ENCODE peak calls at places on chromosomes 5 and 9, in seven cellular contexts. S is H1, J is mucosa of descending colon, A is cardiac fibroblast, D is GM20000, Z is WTC11, H is upper lobe of left lung. O is an unnamed sample.

GRCh38 chr5:127320032-127320945 is 29.7 kb downstream of the MEGF10 start:
- DNase-seq in Z (no peak), J (no peak), D (no peak), A (no peak), H (no peak), S (no peak), O (no peak)

GRCh38 chr9:9942764-9943424 is 669.9 kb downstream of the PTPRD start:
- DNase-seq in D (peak), A (peak), J (no peak), Z (peak), H (no peak), S (peak), O (peak)

GRCh38 chr5:153965102-153965645 is 73.5 kb downstream of the FAM114A2 start:
- DNase-seq in S (no peak), D (peak), Z (peak), A (peak), J (no peak), H (no peak), O (peak)

GRCh38 chr5:25064306-25064705 is 419.5 kb upstream of the CDH10 start:
- DNase-seq in J (no peak), Z (no peak), S (no peak), D (no peak), A (no peak), H (no peak), O (no peak)

GRCh38 chr5:87079219-87079618 is 188.5 kb upstream of the RASA1 start:
- DNase-seq in S (no peak), D (no peak), H (no peak), Z (no peak), J (no peak), A (no peak), O (no peak)

GRCh38 chr9:87198716-87199115 is 251.4 kb upstream of the GAS1 start:
- DNase-seq in Z (no peak), H (no peak), D (no peak), S (no peak), A (peak), J (no peak), O (no peak)

GRCh38 chr5:135106136-135106535 is 72.1 kb upstream of the PITX1 start:
- DNase-seq in S (no peak), J (no peak), A (no peak), Z (no peak), D (no peak), H (no peak), O (no peak)

GRCh38 chr9:36204906-36205547 is 14.3 kb downstream of the CLTA start:
- DNase-seq in Z (peak), J (no peak), S (no peak), D (no peak), A (no peak), H (no peak), O (no peak)

GRCh38 chr5:124302504-124302903 is 443.9 kb downstream of the ZNF608 start:
- DNase-seq in S (no peak), A (no peak), J (no peak), Z (no peak), D (no peak), H (no peak), O (no peak)

GRCh38 chr9:80410106-80410505 is 838.3 kb downstream of the TLE4 start:
- DNase-seq in D (no peak), A (peak), Z (peak), S (peak), J (no peak), H (no peak), O (no peak)

GRCh38 chr9:113641100-113641885 is 177.8 kb downstream of the RGS3 start:
- DNase-seq in J (no peak), A (no peak), Z (no peak), S (no peak), H (no peak), D (no peak), O (no peak)

GRCh38 chr9:96858018-96858573 is 3.8 kb upstream of the ZNF782 start:
- DNase-seq in J (no peak), A (peak), S (no peak), Z (no peak), H (no peak), D (no peak), O (no peak)

GRCh38 chr5:14223372-14223771 is 80.2 kb downstream of the TRIO start:
- DNase-seq in D (no peak), H (no peak), A (no peak), Z (no peak), J (no peak), S (no peak), O (no peak)

GRCh38 chr9:121976751-121977150 is 116.4 kb downstream of the TTLL11 start:
- DNase-seq in J (no peak), S (no peak), A (peak), H (no peak), D (no peak), Z (no peak), O (no peak)

GRCh38 chr9:70479880-70480291 is 65.4 kb upstream of the KLF9 start:
- DNase-seq in S (no peak), H (no peak), J (peak), A (peak), Z (peak), D (no peak), O (no peak)

GRCh38 chr5:151755383-151755782 is 3.0 kb downstream of the ATOX1 start:
- DNase-seq in H (no peak), Z (no peak), D (no peak), J (no peak), S (no peak), A (no peak), O (no peak)

GRCh38 chr9:75593920-75594319 is 296.6 kb upstream of the PCSK5 start:
- DNase-seq in Z (no peak), A (no peak), S (no peak), J (no peak), D (no peak), H (no peak), O (no peak)

GRCh38 chr9:90062982-90063381 is 458.2 kb downstream of the GADD45G start:
- DNase-seq in J (no peak), S (no peak), D (no peak), H (no peak), Z (no peak), A (no peak), O (no peak)

GRCh38 chr9:89674667-89675402 is 70.0 kb downstream of the GADD45G start:
- DNase-seq in Z (peak), A (peak), H (no peak), S (no peak), D (no peak), J (peak), O (no peak)

DNA sequence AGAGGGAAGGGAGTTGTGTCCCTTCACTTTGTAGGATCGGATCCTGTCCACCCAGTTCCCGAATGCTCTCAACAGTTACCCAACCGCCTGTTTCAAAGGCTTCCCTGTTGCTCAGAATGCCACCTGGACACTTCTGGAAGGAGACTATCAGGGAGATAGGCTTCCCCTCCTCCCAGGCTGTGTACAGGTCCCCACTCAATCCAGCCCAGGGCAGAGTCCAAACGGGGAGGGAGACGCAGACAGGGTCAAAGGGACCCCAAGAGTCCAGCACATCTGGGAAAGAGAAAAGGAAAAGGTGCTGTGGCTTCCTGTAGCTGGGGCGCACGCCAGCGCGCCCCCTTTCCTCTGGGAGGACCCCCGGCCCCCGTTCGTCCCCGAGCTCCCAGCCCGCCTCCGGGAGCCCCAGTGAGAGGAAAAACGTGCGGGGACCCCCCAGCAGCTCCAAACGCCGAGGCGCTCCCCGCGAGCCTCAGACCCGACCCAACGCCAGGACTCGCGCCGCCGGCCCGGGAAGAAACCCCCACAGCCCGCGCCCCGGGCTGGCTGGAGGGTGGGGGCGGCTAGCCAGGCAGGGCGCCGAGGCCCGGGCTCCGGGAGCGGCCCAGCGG is 640 bp downstream of the SURF4 start:
- DNase-seq in H (no peak), J (no peak), Z (peak), D (peak), S (no peak), A (peak), O (peak)
- TF ChIP-seq CTCF in H (no peak), J (no peak), Z (no peak), D (no peak), S (peak), A (no peak), O (no peak)

DNA sequence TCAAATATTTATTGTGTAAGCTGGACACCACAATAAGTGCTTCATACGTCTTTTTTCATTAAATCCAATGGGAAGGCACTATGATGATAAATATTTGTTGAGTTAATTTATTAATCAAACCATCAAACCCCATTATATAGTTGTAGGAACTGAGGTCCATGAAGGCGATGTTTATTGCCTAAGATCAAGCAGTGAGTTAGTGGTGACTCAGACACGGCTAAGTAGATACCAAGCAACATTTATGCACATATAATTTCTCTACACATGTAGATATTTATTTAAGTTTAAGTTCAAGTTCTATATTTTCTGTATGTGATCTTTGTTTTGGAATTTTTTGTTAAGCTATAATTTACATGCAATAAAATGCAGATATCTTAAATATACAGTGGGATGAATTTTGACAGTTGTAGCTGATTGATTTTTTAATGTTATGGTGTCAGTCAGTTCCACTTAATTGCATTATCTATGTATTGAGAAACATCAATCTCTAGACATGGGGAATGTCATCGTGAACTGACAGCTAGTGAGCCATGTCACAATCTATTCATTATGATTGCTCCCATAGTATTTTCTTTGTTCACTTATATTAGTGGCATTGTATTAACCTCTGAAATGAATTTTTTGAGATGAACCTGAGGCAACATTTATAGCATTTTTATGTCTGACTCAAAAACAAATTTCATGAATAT is 12.0 kb upstream of the GARNL3 start:
- DNase-seq in J (no peak), A (no peak), S (no peak), D (no peak), Z (no peak), H (no peak), O (no peak)
- TF ChIP-seq CTCF in J (no peak), A (no peak), S (no peak), D (no peak), Z (no peak), H (no peak), O (no peak)

GRCh38 chr5:103804714-103805113 is 242.1 kb upstream of the NUDT12 start:
- DNase-seq in J (no peak), H (no peak), D (no peak), A (peak), S (no peak), Z (no peak), O (no peak)

GRCh38 chr5:103808464-103809106 is 246.0 kb upstream of the NUDT12 start:
- DNase-seq in A (peak), H (no peak), S (peak), D (peak), J (no peak), Z (peak), O (no peak)
- TF ChIP-seq CTCF in A (peak), H (peak), S (no peak), D (peak), J (peak), Z (peak), O (peak)

GRCh38 chr5:138149530-138149929 is 10.3 kb upstream of the NME5 start:
- DNase-seq in A (peak), J (no peak), S (no peak), D (no peak), Z (no peak), H (no peak), O (no peak)
- TF ChIP-seq CTCF in A (no peak), J (no peak), S (no peak), D (no peak), Z (no peak), H (no peak), O (no peak)

GRCh38 chr5:113047234-113047633 is 70.6 kb downstream of the DCP2 start:
- DNase-seq in J (no peak), D (no peak), H (no peak), Z (no peak), S (no peak), A (peak), O (no peak)

GRCh38 chr5:113040672-113041071 is 64.1 kb downstream of the DCP2 start:
- DNase-seq in D (no peak), Z (no peak), S (peak), J (no peak), A (no peak), H (no peak), O (no peak)

GRCh38 chr5:113044776-113045175 is 68.2 kb downstream of the DCP2 start:
- DNase-seq in J (no peak), A (no peak), S (no peak), H (no peak), Z (no peak), D (no peak), O (no peak)

GRCh38 chr5:113042491-113043243 is 66.1 kb downstream of the DCP2 start:
- DNase-seq in Z (no peak), H (no peak), S (no peak), J (no peak), A (no peak), D (no peak), O (no peak)

DNA sequence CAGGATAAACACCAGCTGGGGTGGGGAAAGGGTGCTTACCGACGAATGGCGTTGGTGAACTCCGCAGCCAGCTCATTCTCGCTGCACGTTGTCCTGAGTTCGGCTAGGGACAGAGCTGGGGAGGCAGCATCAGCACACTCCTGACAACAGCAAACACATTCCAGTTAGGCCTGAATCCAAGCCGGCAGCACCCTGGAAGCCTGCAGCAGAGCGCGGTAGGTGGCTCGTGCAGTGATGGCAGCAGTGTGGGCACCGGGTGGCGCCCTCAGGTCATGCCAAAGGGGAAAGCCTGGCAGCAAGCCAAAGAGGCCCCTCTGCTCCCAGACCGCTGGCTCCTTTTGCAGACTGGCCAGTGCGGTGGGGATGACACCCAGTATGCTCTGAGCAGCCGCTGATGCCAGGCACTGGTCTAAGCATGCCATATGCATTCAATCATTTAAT is 66.9 kb downstream of the DCP2 start:
- DNase-seq in J (no peak), A (peak), D (no peak), S (peak), H (peak), Z (peak), O (no peak)
- TF ChIP-seq CTCF in J (no peak), A (no peak), D (no peak), S (peak), H (no peak), Z (peak), O (no peak)